ENCODE peak calls at places on chromosomes 11 and 22, in four cellular contexts. C is AG04449, Z is SK-N-SH, D is lower lobe of right lung. P is an unnamed sample.

GRCh38 chr11:77966338-77966737 is 28.1 kb downstream of the INTS4 start:
- DNase-seq in C (no peak), Z (no peak), D (no peak), P (no peak)

GRCh38 chr11:96155627-96156378 is 187.2 kb downstream of the MAML2 start:
- DNase-seq in D (peak), C (peak), Z (peak), P (peak)

GRCh38 chr11:11157201-11157600 is 195.8 kb downstream of the CSNK2A3 start:
- DNase-seq in Z (peak), C (no peak), D (no peak), P (no peak)

GRCh38 chr11:7511405-7511804 is 2.4 kb upstream of the PPFIBP2 start:
- DNase-seq in D (no peak), C (no peak), Z (no peak), P (no peak)

GRCh38 chr11:10373929-10374328 is 69.1 kb downstream of the ADM start:
- DNase-seq in C (no peak), D (no peak), Z (no peak), P (no peak)

GRCh38 chr11:94866936-94867795 is 99.0 kb downstream of the AMOTL1 start:
- DNase-seq in D (no peak), Z (no peak), C (no peak), P (no peak)

GRCh38 chr22:49146511-49146910 is 681.2 kb downstream of the BRD1 start:
- DNase-seq in C (no peak), Z (no peak), D (no peak), P (no peak)

GRCh38 chr22:46079093-46079860 is 71.0 kb upstream of the PPARA start:
- DNase-seq in C (no peak), D (peak), Z (no peak), P (no peak)

GRCh38 chr11:111978028-111978771 is 41.1 kb downstream of the DIXDC1 start:
- DNase-seq in Z (peak), D (no peak), C (no peak), P (no peak)

GRCh38 chr22:39534591-39535301 is 2.2 kb upstream of the RPS19BP1 start:
- DNase-seq in D (peak), Z (peak), C (no peak), P (no peak)

GRCh38 chr22:35971418-35972119 is 57.1 kb downstream of the RBFOX2 start:
- DNase-seq in C (peak), Z (peak), D (no peak), P (no peak)

GRCh38 chr11:60699282-60699681 is at the start of gene MS4A8:
- DNase-seq in C (no peak), D (no peak), Z (no peak), P (no peak)
- H3K4me3 ChIP-seq in C (no peak), D (no peak), Z (no peak), P (no peak)

DNA sequence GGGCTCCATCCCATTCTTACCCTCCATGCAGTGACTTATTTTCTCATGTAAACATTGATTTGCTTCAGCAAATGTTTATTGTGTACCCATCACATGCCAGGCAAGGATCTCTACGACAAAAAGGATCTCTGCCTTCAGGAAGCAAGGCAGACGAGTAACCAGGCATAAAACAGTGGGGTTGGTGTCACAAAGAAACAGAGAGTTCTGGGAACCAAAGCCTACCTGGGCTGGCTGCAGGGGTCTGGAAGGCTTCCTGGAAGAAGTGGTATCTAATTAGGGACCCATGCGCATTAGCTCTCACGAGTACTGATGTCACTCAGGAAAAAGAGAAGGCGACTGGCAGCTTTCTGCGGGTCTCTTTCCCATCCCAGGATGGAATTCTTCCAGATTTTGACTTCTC is 44.5 kb downstream of the KIAA1671 start:
- DNase-seq in Z (no peak), D (no peak), C (no peak), P (no peak)
- H3K4me3 ChIP-seq in Z (no peak), D (no peak), C (no peak), P (no peak)

GRCh38 chr22:23781065-23781464 is 5.7 kb upstream of the SMARCB1 start:
- DNase-seq in C (no peak), D (no peak), Z (peak), P (no peak)

GRCh38 chr22:23784215-23784732 is 2.5 kb upstream of the SMARCB1 start:
- DNase-seq in Z (no peak), D (no peak), C (no peak), P (no peak)

GRCh38 chr22:23781533-23781932 is 5.2 kb upstream of the SMARCB1 start:
- DNase-seq in Z (no peak), C (no peak), D (no peak), P (no peak)

GRCh38 chr22:23783496-23784167 is 3.1 kb upstream of the SMARCB1 start:
- DNase-seq in Z (no peak), C (no peak), D (no peak), P (no peak)

GRCh38 chr22:23782649-23783048 is 4.1 kb upstream of the SMARCB1 start:
- DNase-seq in Z (no peak), D (no peak), C (no peak), P (no peak)
- H3K4me3 ChIP-seq in Z (no peak), D (no peak), C (no peak), P (no peak)

GRCh38 chr11:100686476-100686875 is 612 bp upstream of the ARHGAP42 start:
- DNase-seq in D (no peak), Z (no peak), C (no peak), P (no peak)
- H3K4me3 ChIP-seq in D (peak), Z (no peak), C (peak), P (peak)

DNA sequence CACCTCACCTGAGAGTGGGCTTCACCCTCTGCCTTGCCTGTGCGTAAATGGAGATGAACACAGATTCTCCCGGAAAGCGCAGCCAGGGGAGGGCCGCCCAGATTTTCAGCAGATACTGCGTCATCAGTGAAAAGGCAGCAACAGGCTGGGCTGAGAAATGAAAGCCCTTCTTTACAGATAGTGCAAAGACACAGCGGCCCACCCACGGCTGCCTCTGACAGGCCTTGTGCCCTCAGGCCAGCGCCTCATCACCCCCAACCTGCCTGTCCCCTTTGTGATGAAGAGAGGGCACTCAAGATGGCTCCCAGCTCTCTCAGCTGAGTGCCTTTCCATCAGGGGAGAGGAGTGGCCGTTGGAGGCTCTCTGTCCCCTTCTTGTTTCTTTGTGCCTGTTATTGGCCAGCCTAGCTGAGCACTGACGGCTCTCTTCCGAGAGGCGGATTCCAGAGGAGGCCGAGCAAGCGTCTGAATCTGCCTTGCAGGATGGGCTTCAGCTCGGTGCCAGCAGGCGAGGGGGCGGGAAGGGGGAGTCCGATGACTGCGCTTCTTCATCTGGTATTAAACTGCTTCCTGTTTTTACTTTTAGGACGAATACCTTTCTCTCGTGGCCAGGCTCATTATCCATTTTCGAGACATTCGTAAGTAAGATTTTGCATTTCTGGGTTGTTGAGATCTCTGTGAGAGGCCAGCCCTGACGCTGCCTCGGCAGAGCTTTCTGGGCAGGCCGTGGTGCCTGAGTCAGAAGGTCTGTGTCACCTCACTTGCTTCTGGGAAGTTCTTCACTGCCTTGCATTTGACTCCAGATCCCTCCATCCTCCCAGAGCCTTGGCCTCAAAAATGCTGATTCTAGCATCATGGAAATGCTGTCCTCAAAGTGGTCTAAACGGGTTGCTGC is 43.7 kb downstream of the MED15 start:
- DNase-seq in C (no peak), D (no peak), Z (no peak), P (no peak)
- H3K4me3 ChIP-seq in C (no peak), D (no peak), Z (no peak), P (no peak)

DNA sequence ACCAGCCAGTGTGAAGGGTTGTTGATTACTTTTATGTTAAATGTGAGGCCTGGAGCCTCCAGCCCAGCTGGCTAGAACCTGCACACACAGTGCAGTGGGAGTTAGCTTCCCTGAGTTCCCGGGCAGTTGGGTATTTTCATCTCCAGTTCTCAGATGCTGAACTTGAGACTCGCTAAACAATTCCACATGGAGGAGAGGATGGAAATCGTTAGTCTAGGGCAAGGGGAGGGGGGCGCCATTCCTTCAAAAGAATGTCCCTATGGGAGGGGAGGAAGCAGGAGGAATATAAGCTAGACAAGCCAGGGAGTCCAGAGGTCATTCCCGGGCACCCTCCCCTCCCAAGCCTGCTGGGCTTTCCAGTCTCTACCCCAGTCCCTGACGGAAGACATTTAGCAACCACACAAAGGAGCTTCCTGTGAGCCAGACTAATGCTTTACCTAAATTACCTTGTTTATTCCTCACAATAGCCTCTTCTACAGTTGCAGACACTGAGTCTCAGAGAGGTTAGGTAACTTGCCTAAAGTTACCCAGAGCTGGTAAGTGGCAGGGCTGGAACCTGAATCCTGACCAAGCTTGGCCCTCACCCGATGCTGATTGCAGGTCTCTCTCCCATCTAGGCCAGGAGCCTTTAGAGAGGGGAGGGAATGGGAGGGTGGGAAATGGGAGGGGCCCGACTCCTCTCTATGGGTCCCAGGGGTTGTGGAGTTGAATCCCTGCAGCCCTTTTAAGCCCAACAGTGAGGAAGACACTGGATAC is 1.9 kb upstream of the TSKU start:
- DNase-seq in C (no peak), D (no peak), Z (no peak), P (no peak)
- H3K4me3 ChIP-seq in C (no peak), D (no peak), Z (no peak), P (no peak)

DNA sequence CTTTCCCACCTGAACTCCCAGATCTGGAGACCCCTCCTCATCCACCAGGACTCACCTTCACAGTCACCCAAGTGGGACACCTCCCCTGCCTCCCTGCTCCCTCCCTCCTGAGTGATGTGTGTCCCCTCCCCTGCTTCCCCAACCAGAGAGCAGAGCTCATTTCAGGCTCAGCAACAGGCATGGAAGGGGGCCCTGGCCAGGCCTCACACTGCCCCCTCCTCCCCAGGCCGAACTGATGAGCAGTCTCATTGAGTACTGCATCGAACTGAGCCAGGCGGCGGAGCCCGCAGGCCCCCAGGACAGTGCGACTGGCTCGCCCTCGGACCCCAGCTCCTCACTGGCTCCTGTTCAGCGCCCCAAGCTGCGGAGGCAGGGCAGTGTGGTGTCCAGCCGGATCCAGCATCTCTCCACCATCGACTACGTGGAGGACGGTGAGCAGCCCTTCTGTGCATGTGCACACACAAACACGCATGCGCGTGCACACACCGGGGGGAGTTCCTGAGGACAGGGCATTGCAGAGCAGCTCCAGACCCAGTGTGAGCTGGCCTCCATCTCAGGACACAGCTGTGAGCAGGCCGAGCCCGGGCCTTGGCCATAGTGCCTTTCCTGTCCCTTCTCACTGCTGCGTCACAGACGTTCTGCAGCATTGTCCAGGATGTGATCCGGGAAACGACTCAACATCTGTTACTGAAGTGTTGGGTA is 17.8 kb upstream of the NEAT1 start:
- DNase-seq in C (no peak), Z (no peak), D (no peak), P (no peak)
- H3K4me3 ChIP-seq in C (no peak), Z (no peak), D (no peak), P (no peak)

DNA sequence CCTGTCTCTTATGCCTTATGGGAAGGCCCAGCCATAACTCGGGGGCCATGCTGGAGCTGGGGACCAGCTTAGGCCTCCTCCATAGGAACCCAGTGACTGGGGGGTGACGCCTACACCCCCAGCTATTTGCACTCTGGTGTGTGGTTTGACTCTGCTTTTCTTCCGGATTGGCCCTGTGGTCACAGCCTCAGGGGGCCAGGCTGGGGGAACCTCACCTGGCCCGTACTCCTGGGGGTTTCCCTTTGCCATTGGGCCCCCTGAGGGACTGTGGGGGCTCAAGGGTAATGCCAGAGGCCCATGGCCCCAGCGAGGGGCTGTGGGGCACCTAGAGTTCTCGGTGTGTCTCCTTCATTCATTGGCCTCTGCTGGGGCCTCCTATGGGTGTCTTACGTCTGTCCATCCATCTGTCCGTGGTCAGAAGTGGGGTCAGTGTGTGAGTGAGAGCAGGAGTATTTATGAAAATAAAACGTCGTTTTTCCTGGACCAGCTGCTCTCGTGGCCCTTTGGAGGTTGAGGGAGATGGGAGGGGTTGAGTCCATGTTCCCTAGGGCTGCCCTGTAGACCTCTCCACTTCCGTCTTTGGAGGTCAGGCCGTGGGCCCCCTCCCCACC is 6.3 kb upstream of the SH3BP1 start:
- DNase-seq in Z (no peak), D (no peak), C (no peak), P (no peak)
- H3K4me3 ChIP-seq in Z (no peak), D (peak), C (no peak), P (no peak)

GRCh38 chr11:129102225-129102624 is 89.9 kb downstream of the ARHGAP32 start:
- DNase-seq in D (no peak), C (no peak), Z (no peak), P (no peak)

GRCh38 chr11:129106788-129107187 is 85.3 kb downstream of the ARHGAP32 start:
- DNase-seq in Z (no peak), D (no peak), C (no peak), P (no peak)

DNA sequence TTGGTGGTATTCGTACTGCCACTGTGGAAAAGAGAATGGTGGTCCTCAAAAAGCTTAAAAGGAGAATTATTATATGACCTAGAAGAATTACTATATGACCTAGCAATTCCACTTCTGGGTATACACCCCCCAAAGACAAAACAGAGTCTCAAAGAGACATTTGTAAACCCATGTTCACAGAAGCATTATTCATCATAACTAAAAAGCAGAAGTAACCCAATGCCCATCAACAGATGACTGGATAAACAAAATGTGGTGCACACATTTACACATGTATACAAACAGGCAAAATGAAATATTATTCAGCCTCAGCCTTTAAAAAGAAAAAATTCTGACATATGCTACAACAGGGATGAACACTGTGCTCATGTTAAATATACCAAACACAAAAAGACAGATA is 89.4 kb downstream of the ARHGAP32 start:
- DNase-seq in Z (no peak), D (no peak), C (no peak), P (no peak)
- H3K4me3 ChIP-seq in Z (no peak), D (no peak), C (no peak), P (no peak)

GRCh38 chr11:73384531-73384870 is 8.3 kb downstream of the RELT start:
- DNase-seq in Z (no peak), D (no peak), C (no peak), P (no peak)
- H3K4me3 ChIP-seq in Z (no peak), D (no peak), C (no peak), P (no peak)